ENCODE peak calls at places on chromosome 9, in six cellular contexts. N, I, E, L, O and J are unnamed samples.

GRCh38 chr9:19583890-19584289 is 175.1 kb downstream of the ACER2 start:
- DNase-seq in O (no peak), N (no peak), I (no peak), E (no peak), L (no peak), J (no peak)

GRCh38 chr9:111301195-111301594 is 28.8 kb downstream of the OR2K2 start:
- DNase-seq in N (no peak), E (no peak), O (no peak), L (no peak), I (no peak), J (no peak)

GRCh38 chr9:37197158-37198033 is 77.0 kb downstream of the ZCCHC7 start:
- DNase-seq in I (no peak), O (peak), L (no peak), N (no peak), E (peak), J (no peak)

GRCh38 chr9:105554042-105554441 is 3.9 kb upstream of the FKTN start:
- DNase-seq in E (no peak), L (no peak), N (no peak), O (no peak), I (no peak), J (no peak)

GRCh38 chr9:110807956-110808598 is 139.5 kb downstream of the MUSK start:
- DNase-seq in E (peak), N (no peak), I (no peak), L (no peak), O (no peak), J (no peak)

GRCh38 chr9:110578896-110579752 is at the start of gene SVEP1:
- DNase-seq in L (peak), N (peak), O (no peak), I (no peak), E (no peak), J (no peak)

GRCh38 chr9:91162311-91162710 is 199.4 kb downstream of the AUH start:
- DNase-seq in E (no peak), I (no peak), O (no peak), L (no peak), N (no peak), J (no peak)

GRCh38 chr9:90825586-90825985 is 24.0 kb downstream of the SYK start:
- DNase-seq in L (no peak), E (no peak), N (no peak), I (no peak), O (no peak), J (no peak)

GRCh38 chr9:125970340-125970739 is 223.2 kb downstream of the PBX3 start:
- DNase-seq in O (no peak), N (no peak), E (no peak), L (no peak), I (no peak), J (no peak)

GRCh38 chr9:12775963-12776774 is 1.3 kb downstream of the LURAP1L start:
- DNase-seq in L (peak), N (no peak), E (no peak), I (peak), O (peak), J (peak)

GRCh38 chr9:132818588-132818987 is 59.5 kb downstream of the AK8 start:
- DNase-seq in I (no peak), N (no peak), E (no peak), L (no peak), O (no peak), J (no peak)

GRCh38 chr9:126532489-126532888 is 81.2 kb upstream of the LMX1B start:
- DNase-seq in L (no peak), E (no peak), O (no peak), N (no peak), I (no peak), J (no peak)

GRCh38 chr9:129441852-129442251 is 179.0 kb downstream of the C9orf50 start:
- DNase-seq in L (no peak), O (no peak), I (no peak), E (no peak), N (no peak), J (no peak)

GRCh38 chr9:519579-519978 is 304.9 kb downstream of the DOCK8 start:
- DNase-seq in E (no peak), I (no peak), O (no peak), N (no peak), L (no peak), J (no peak)

GRCh38 chr9:122954253-122954691 is 13.5 kb downstream of the RABGAP1 start:
- DNase-seq in E (no peak), I (no peak), N (no peak), O (no peak), L (no peak), J (no peak)

GRCh38 chr9:95171001-95171400 is 146.5 kb downstream of the FANCC start:
- DNase-seq in N (no peak), L (no peak), I (no peak), O (no peak), E (peak), J (no peak)

GRCh38 chr9:134624119-134624826 is 17.3 kb upstream of the COL5A1 start:
- DNase-seq in N (no peak), O (no peak), L (no peak), E (no peak), I (no peak), J (no peak)

GRCh38 chr9:80359941-80360881 is 788.4 kb downstream of the TLE4 start:
- DNase-seq in I (no peak), E (no peak), N (no peak), L (no peak), O (no peak), J (no peak)

GRCh38 chr9:94928696-94929372 is 202.3 kb downstream of the AOPEP start:
- DNase-seq in L (no peak), O (peak), E (no peak), N (no peak), I (peak), J (no peak)

GRCh38 chr9:36127652-36128244 is 8.8 kb upstream of the GLIPR2 start:
- DNase-seq in E (no peak), L (no peak), N (no peak), O (no peak), I (no peak), J (no peak)

GRCh38 chr9:12878342-12878978 is 103.6 kb downstream of the LURAP1L start:
- DNase-seq in I (peak), L (no peak), N (no peak), O (no peak), E (no peak), J (no peak)

GRCh38 chr9:111926421-111926875 is 29.8 kb downstream of the UGCG start:
- DNase-seq in E (peak), N (peak), L (no peak), I (no peak), O (no peak), J (peak)

GRCh38 chr9:109766351-109766750 is 13.6 kb upstream of the PALM2AKAP2 start:
- DNase-seq in I (no peak), O (no peak), E (no peak), L (no peak), N (no peak), J (no peak)

GRCh38 chr9:89933578-89933977 is 328.8 kb downstream of the GADD45G start:
- DNase-seq in I (no peak), N (no peak), O (no peak), E (no peak), L (no peak), J (no peak)

GRCh38 chr9:130498298-130498917 is 53.6 kb downstream of the ASS1 start:
- DNase-seq in L (no peak), O (peak), E (no peak), N (no peak), I (peak), J (no peak)

GRCh38 chr9:137807721-137808703 is 69.6 kb upstream of the CACNA1B start:
- DNase-seq in E (no peak), I (no peak), L (no peak), O (no peak), N (no peak), J (no peak)

GRCh38 chr9:80437825-80438224 is 866.1 kb downstream of the TLE4 start:
- DNase-seq in O (no peak), L (no peak), E (no peak), I (no peak), N (no peak), J (no peak)

GRCh38 chr9:7211657-7212056 is 453.9 kb downstream of the KDM4C start:
- DNase-seq in I (no peak), E (no peak), N (no peak), O (no peak), L (no peak), J (no peak)

GRCh38 chr9:7210854-7211637 is 453.3 kb downstream of the KDM4C start:
- DNase-seq in I (no peak), O (no peak), E (no peak), N (no peak), L (peak), J (no peak)

GRCh38 chr9:7212101-7212500 is 454.3 kb downstream of the KDM4C start:
- DNase-seq in E (no peak), L (no peak), O (no peak), I (no peak), N (no peak), J (no peak)

GRCh38 chr9:7216004-7216821 is 458.4 kb downstream of the KDM4C start:
- DNase-seq in I (peak), L (no peak), N (no peak), E (no peak), O (no peak), J (no peak)
- TF ChIP-seq TAF1 in I (no peak), L (no peak), N (no peak), E (no peak), O (no peak), J (no peak)

GRCh38 chr9:120929392-120929791 is 2.8 kb upstream of the TRAF1 start:
- DNase-seq in E (no peak), O (no peak), L (no peak), N (no peak), I (no peak), J (no peak)

GRCh38 chr9:120928720-120929389 is 2.3 kb upstream of the TRAF1 start:
- DNase-seq in O (no peak), N (peak), L (peak), I (peak), E (no peak), J (peak)

GRCh38 chr9:120933310-120934044 is 6.9 kb upstream of the TRAF1 start:
- DNase-seq in I (no peak), N (no peak), O (no peak), L (no peak), E (peak), J (no peak)

GRCh38 chr9:120932086-120932818 is 5.7 kb upstream of the TRAF1 start:
- DNase-seq in L (no peak), E (no peak), N (no peak), O (no peak), I (no peak), J (no peak)

DNA sequence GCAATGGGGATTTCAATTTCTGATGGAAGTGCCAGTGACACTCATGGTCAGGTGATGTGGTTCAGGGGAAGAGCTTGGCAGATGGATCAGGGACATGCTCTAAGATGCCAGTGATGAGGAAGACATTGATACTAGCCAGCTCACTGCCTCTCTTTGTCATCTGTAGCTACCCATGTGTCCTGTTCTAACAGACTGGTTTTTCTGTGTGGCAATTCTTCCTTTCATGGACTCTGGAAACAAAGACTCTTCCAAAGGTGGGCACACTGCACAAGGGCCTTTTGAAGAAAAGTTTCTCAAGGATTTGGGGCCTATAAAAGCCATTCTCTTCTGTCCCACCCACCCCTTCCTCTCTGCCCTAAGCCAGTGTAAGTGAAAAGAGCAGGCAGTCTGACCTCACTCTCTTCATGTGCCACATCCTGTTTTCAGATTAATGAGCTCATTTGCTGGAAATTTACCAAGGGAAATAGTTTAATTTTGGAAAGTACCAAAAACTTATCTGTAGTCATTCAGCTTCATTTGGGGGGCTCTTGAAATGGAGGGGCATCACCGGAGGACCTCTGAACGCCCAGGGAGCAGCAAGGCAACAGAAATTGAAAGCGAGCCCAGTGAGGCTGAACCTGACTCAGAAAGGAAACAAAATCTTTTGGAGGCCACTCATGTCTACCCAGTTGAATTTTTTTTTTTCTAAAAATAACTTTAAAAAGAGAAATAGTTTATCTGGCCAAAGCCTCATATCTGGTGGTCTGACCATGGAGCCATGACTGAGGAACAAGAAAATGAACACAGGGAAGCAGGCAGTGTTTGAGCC is 4.9 kb upstream of the TRAF1 start:
- DNase-seq in I (no peak), E (peak), O (no peak), N (no peak), L (no peak), J (peak)
- TF ChIP-seq POLR2A in I (no peak), E (peak), O (no peak), N (peak), L (no peak), J (peak)

GRCh38 chr9:70448904-70449303 is 34.4 kb upstream of the KLF9 start:
- DNase-seq in O (no peak), I (no peak), N (no peak), L (no peak), E (no peak), J (no peak)
- TF ChIP-seq TAF1 in O (no peak), I (no peak), N (no peak), L (no peak), E (no peak), J (no peak)

GRCh38 chr9:5178126-5178805 is 7.2 kb downstream of the INSL6 start:
- DNase-seq in E (no peak), N (no peak), O (no peak), L (no peak), I (no peak), J (no peak)
- TF ChIP-seq POLR2A in E (no peak), N (no peak), O (no peak), L (no peak), I (no peak), J (no peak)

GRCh38 chr9:136655244-136656225 is 7.2 kb upstream of the EGFL7 start:
- DNase-seq in N (no peak), L (peak), E (no peak), O (no peak), I (no peak), J (no peak)
- TF ChIP-seq TAF1 in N (no peak), L (no peak), E (no peak), O (no peak), I (no peak), J (no peak)

GRCh38 chr9:127904888-127905728 is 5.7 kb upstream of the ST6GALNAC6 start:
- DNase-seq in L (no peak), I (no peak), O (no peak), N (no peak), E (no peak), J (no peak)
- TF ChIP-seq POLR2A in L (no peak), I (no peak), O (no peak), N (no peak), E (peak), J (peak)

DNA sequence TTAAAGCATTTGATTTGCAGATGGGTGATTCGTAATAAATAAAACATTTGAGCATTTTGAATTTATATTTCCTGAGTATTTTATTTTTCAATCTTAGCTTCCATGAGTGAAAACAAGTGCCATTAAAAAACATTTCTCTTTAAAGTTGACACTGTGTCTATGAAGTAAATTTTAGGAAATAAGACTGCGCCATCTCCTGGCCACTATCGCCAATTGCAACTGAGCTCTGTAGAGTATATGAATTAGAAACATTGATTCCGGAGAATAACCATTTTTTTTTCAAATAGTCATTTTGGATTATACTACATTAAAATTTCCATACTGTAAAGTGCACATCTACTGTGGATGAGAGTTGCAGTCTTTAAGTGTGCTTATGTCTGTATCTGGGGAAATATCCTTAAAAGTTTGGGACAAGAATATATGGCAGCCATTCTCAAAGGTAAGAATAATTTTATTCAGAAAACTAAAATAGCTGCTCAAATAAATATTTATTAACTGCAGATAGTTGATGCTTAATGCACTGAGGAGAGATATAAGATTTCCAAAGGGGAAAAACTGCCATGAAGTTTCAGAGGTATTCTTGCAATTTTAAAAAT is 5.9 kb downstream of the DMRTA1 start:
- DNase-seq in O (no peak), E (no peak), I (peak), N (no peak), L (no peak), J (no peak)
- TF ChIP-seq TAF1 in O (no peak), E (no peak), I (no peak), N (no peak), L (no peak), J (no peak)

GRCh38 chr9:124009835-124010226 is 1.7 kb upstream of the LHX2 start:
- DNase-seq in N (no peak), O (no peak), L (no peak), I (no peak), E (no peak), J (no peak)
- TF ChIP-seq POLR2A in N (no peak), O (no peak), L (no peak), I (no peak), E (no peak), J (no peak)

GRCh38 chr9:69824497-69825252 is 4.1 kb downstream of the CFAP95 start:
- DNase-seq in E (no peak), N (no peak), O (no peak), I (no peak), L (no peak), J (no peak)

GRCh38 chr9:69817202-69817601 is 3.4 kb upstream of the CFAP95 start:
- DNase-seq in N (no peak), E (no peak), L (no peak), I (no peak), O (no peak), J (no peak)

GRCh38 chr9:69820955-69821788 is 555 bp downstream of the CFAP95 start:
- DNase-seq in E (no peak), I (no peak), N (no peak), O (no peak), L (no peak), J (no peak)

GRCh38 chr9:69818946-69819345 is 1.7 kb upstream of the CFAP95 start:
- DNase-seq in L (no peak), N (no peak), I (no peak), O (no peak), E (no peak), J (no peak)

DNA sequence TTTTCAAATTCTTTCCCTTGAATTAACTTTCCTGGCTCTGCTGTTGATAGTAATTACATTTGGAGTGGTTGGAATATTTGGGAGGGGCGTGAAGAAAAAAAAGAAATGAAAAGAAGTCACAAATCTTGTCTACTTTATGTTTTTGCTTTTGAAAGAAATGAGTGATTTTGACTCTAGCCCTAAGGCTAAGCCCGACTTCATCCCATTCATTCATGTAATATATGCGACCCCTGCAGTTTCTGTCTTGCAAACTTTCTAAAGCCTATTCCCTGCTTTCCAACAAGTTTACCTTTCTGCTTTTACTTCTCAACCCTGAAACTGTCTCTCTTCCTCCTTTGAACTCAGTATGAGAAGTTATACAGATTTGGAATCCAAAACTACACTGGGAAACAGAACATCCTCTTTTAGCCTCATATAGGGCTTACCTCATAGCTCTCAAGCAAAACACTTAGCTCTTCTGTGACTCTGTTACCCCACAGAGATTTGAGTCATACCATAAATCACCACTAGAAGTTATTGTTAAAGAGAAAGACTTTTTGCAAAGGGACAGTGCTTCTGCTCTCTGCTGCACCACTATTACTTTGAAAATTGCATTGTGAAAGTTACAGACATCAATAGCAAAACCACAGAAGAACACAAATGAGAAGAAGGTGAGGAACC is 1.6 kb downstream of the CFAP95 start:
- DNase-seq in I (no peak), N (no peak), E (no peak), O (peak), L (no peak), J (no peak)
- TF ChIP-seq TAF1 in I (no peak), N (no peak), E (no peak), O (no peak), L (no peak), J (no peak)